ENCODE peak calls at places on chromosome 1, in eight cellular contexts. P is A172; Q is ELR; M is endothelial cell; K is GM03348; S is stimulated activated CD8-positive, alpha-beta memory T cell treated with anti-CD3 and anti-CD28 coated beads, Interleukin-12 subunit alpha, Interleukin-12 subunit beta, amount 100 ng/mL, for 1 hour; C is HT1080; N is amygdala. O is an unnamed sample.

GRCh38 chr1:46137901-46138300 is 5.5 kb upstream of the PIK3R3 start:
- DNase-seq in P (no peak), Q (peak; percentile 52), M (no peak), K (peak; percentile 46), S (no peak), C (no peak), N (no peak), O (no peak)

GRCh38 chr1:32393832-32394140 is 455 bp downstream of the BSDC1 start:
- DNase-seq in P (peak; percentile 32), Q (peak; percentile 64), M (no peak), K (peak; percentile 43), S (peak; percentile 18), C (no peak), N (peak; percentile 41), O (no peak)

GRCh38 chr1:243731301-243731891 is 118.6 kb downstream of the AKT3 start:
- DNase-seq in P (no peak), Q (no peak), M (no peak), K (no peak), S (no peak), C (peak; percentile 26), N (no peak), O (no peak)

GRCh38 chr1:158564608-158565007 is 5.8 kb downstream of the OR6P1 start:
- DNase-seq in P (no peak), Q (no peak), M (no peak), K (no peak), S (no peak), C (no peak), N (no peak), O (no peak)

GRCh38 chr1:110087812-110088738 is 17.6 kb upstream of the ALX3 start:
- DNase-seq in P (peak; percentile 35), Q (peak; percentile 74), M (peak; percentile 77), K (peak; percentile 88), S (peak; percentile 27), C (peak; percentile 37), N (peak; percentile 5), O (peak; percentile 83)

GRCh38 chr1:154221815-154222081 is 993 bp downstream of the UBAP2L start:
- DNase-seq in P (peak; percentile 42), Q (peak; percentile 70), M (no peak), K (peak; percentile 37), S (no peak), C (no peak), N (no peak), O (no peak)

GRCh38 chr1:4699724-4700301 is 45.4 kb downstream of the AJAP1 start:
- DNase-seq in P (no peak), Q (no peak), M (no peak), K (no peak), S (no peak), C (no peak), N (no peak), O (no peak)

GRCh38 chr1:41955461-41956159 is 36.9 kb upstream of the HIVEP3 start:
- DNase-seq in P (peak; percentile 97), Q (peak; percentile 96), M (peak; percentile 9), K (peak; percentile 63), S (no peak), C (peak; percentile 99), N (no peak), O (peak; percentile 58)

GRCh38 chr1:202112864-202113689 is 9.6 kb upstream of the GPR37L1 start:
- DNase-seq in P (peak; percentile 90), Q (no peak), M (no peak), K (peak; percentile 58), S (no peak), C (no peak), N (no peak), O (no peak)

GRCh38 chr1:62746086-62746808 is 37.7 kb upstream of the ATG4C start:
- DNase-seq in P (peak; percentile 61), Q (peak; percentile 81), M (no peak), K (peak; percentile 42), S (no peak), C (peak; percentile 63), N (no peak), O (peak; percentile 56)

GRCh38 chr1:217363319-217363718 is 267.6 kb downstream of the GPATCH2 start:
- DNase-seq in P (no peak), Q (peak; percentile 52), M (no peak), K (no peak), S (no peak), C (peak; percentile 40), N (no peak), O (no peak)

GRCh38 chr1:35845766-35846165 is 37.2 kb upstream of the AGO1 start:
- DNase-seq in P (no peak), Q (no peak), M (no peak), K (peak; percentile 7), S (no peak), C (no peak), N (no peak), O (no peak)

GRCh38 chr1:196152975-196153374 is 455.3 kb downstream of the KCNT2 start:
- DNase-seq in P (no peak), Q (no peak), M (no peak), K (no peak), S (no peak), C (no peak), N (no peak), O (no peak)

GRCh38 chr1:155069551-155070391 is 6.2 kb downstream of the EFNA4 start:
- DNase-seq in P (no peak), Q (no peak), M (no peak), K (no peak), S (no peak), C (no peak), N (no peak), O (no peak)